ENCODE peak calls at places on chromosomes 16 and 17, in seven cellular contexts. One of them, this sample, is unnamed.

GRCh38 chr16:4414187-4414909 is 2.0 kb downstream of the CORO7 start:
- DNase-seq in stimulated activated CD8-positive, alpha-beta memory T cell treated with anti-CD3 and anti-CD28 coated beads, Interleukin-12 subunit alpha, Interleukin-12 subunit beta, amount 100 ng/mL, for 1 hour: peak
- DNase-seq in H1: no peak
- DNase-seq in fibroblast of pulmonary artery: no peak
- DNase-seq in memory B cell: peak
- DNase-seq in PC-9: no peak
- DNase-seq in hippocampal formation: no peak
- DNase-seq in this sample: no peak

GRCh38 chr16:86865866-86866675 is 287.7 kb downstream of the FOXL1 start:
- DNase-seq in fibroblast of pulmonary artery: peak
- DNase-seq in PC-9: no peak
- DNase-seq in memory B cell: no peak
- DNase-seq in hippocampal formation: no peak
- DNase-seq in H1: no peak
- DNase-seq in stimulated activated CD8-positive, alpha-beta memory T cell treated with anti-CD3 and anti-CD28 coated beads, Interleukin-12 subunit alpha, Interleukin-12 subunit beta, amount 100 ng/mL, for 1 hour: no peak
- DNase-seq in this sample: no peak

GRCh38 chr17:81401727-81402529 is 6.7 kb downstream of the BAHCC1 start:
- DNase-seq in memory B cell: no peak
- DNase-seq in stimulated activated CD8-positive, alpha-beta memory T cell treated with anti-CD3 and anti-CD28 coated beads, Interleukin-12 subunit alpha, Interleukin-12 subunit beta, amount 100 ng/mL, for 1 hour: no peak
- DNase-seq in PC-9: no peak
- DNase-seq in hippocampal formation: peak
- DNase-seq in fibroblast of pulmonary artery: peak
- DNase-seq in H1: no peak
- DNase-seq in this sample: peak

GRCh38 chr16:73323880-73324279 is 276.0 kb upstream of the ZFHX3 start:
- DNase-seq in memory B cell: no peak
- DNase-seq in fibroblast of pulmonary artery: no peak
- DNase-seq in hippocampal formation: no peak
- DNase-seq in stimulated activated CD8-positive, alpha-beta memory T cell treated with anti-CD3 and anti-CD28 coated beads, Interleukin-12 subunit alpha, Interleukin-12 subunit beta, amount 100 ng/mL, for 1 hour: no peak
- DNase-seq in PC-9: no peak
- DNase-seq in H1: no peak
- DNase-seq in this sample: no peak

GRCh38 chr17:9371019-9371418 is 204.6 kb downstream of the STX8 start:
- DNase-seq in hippocampal formation: no peak
- DNase-seq in fibroblast of pulmonary artery: peak
- DNase-seq in stimulated activated CD8-positive, alpha-beta memory T cell treated with anti-CD3 and anti-CD28 coated beads, Interleukin-12 subunit alpha, Interleukin-12 subunit beta, amount 100 ng/mL, for 1 hour: no peak
- DNase-seq in H1: no peak
- DNase-seq in PC-9: peak
- DNase-seq in memory B cell: no peak
- DNase-seq in this sample: no peak

GRCh38 chr17:78034429-78035091 is 76.1 kb downstream of the TNRC6C start:
- DNase-seq in PC-9: no peak
- DNase-seq in stimulated activated CD8-positive, alpha-beta memory T cell treated with anti-CD3 and anti-CD28 coated beads, Interleukin-12 subunit alpha, Interleukin-12 subunit beta, amount 100 ng/mL, for 1 hour: no peak
- DNase-seq in H1: no peak
- DNase-seq in fibroblast of pulmonary artery: peak
- DNase-seq in hippocampal formation: no peak
- DNase-seq in memory B cell: no peak
- DNase-seq in this sample: no peak

GRCh38 chr17:40355123-40355803 is 9.3 kb downstream of the GJD3 start:
- DNase-seq in H1: no peak
- DNase-seq in memory B cell: peak
- DNase-seq in fibroblast of pulmonary artery: peak
- DNase-seq in stimulated activated CD8-positive, alpha-beta memory T cell treated with anti-CD3 and anti-CD28 coated beads, Interleukin-12 subunit alpha, Interleukin-12 subunit beta, amount 100 ng/mL, for 1 hour: peak
- DNase-seq in hippocampal formation: peak
- DNase-seq in PC-9: peak
- DNase-seq in this sample: peak

GRCh38 chr16:70664325-70665112 is 18.2 kb downstream of the IL34 start:
- DNase-seq in H1: no peak
- DNase-seq in hippocampal formation: no peak
- DNase-seq in stimulated activated CD8-positive, alpha-beta memory T cell treated with anti-CD3 and anti-CD28 coated beads, Interleukin-12 subunit alpha, Interleukin-12 subunit beta, amount 100 ng/mL, for 1 hour: no peak
- DNase-seq in memory B cell: no peak
- DNase-seq in fibroblast of pulmonary artery: no peak
- DNase-seq in PC-9: no peak
- DNase-seq in this sample: no peak

GRCh38 chr16:16042076-16042475 is 92.7 kb downstream of the ABCC1 start:
- DNase-seq in stimulated activated CD8-positive, alpha-beta memory T cell treated with anti-CD3 and anti-CD28 coated beads, Interleukin-12 subunit alpha, Interleukin-12 subunit beta, amount 100 ng/mL, for 1 hour: no peak
- DNase-seq in memory B cell: no peak
- DNase-seq in hippocampal formation: no peak
- DNase-seq in fibroblast of pulmonary artery: peak
- DNase-seq in PC-9: peak
- DNase-seq in H1: no peak
- DNase-seq in this sample: peak

GRCh38 chr16:56606688-56607618 is 1.4 kb upstream of the MT2A start:
- DNase-seq in hippocampal formation: no peak
- DNase-seq in stimulated activated CD8-positive, alpha-beta memory T cell treated with anti-CD3 and anti-CD28 coated beads, Interleukin-12 subunit alpha, Interleukin-12 subunit beta, amount 100 ng/mL, for 1 hour: no peak
- DNase-seq in H1: no peak
- DNase-seq in memory B cell: no peak
- DNase-seq in fibroblast of pulmonary artery: peak
- DNase-seq in PC-9: peak
- DNase-seq in this sample: no peak

GRCh38 chr16:88282221-88283041 is 100.3 kb upstream of the ZNF469 start:
- DNase-seq in memory B cell: no peak
- DNase-seq in hippocampal formation: no peak
- DNase-seq in stimulated activated CD8-positive, alpha-beta memory T cell treated with anti-CD3 and anti-CD28 coated beads, Interleukin-12 subunit alpha, Interleukin-12 subunit beta, amount 100 ng/mL, for 1 hour: no peak
- DNase-seq in PC-9: peak
- DNase-seq in H1: no peak
- DNase-seq in fibroblast of pulmonary artery: peak
- DNase-seq in this sample: no peak

GRCh38 chr16:88347656-88348376 is 34.9 kb upstream of the ZNF469 start:
- DNase-seq in H1: no peak
- DNase-seq in memory B cell: peak
- DNase-seq in stimulated activated CD8-positive, alpha-beta memory T cell treated with anti-CD3 and anti-CD28 coated beads, Interleukin-12 subunit alpha, Interleukin-12 subunit beta, amount 100 ng/mL, for 1 hour: no peak
- DNase-seq in hippocampal formation: no peak
- DNase-seq in fibroblast of pulmonary artery: no peak
- DNase-seq in PC-9: no peak
- DNase-seq in this sample: peak

GRCh38 chr17:82449136-82449882 is 1.2 kb downstream of the CYBC1 start:
- DNase-seq in H1: no peak
- DNase-seq in PC-9: no peak
- DNase-seq in hippocampal formation: no peak
- DNase-seq in fibroblast of pulmonary artery: no peak
- DNase-seq in stimulated activated CD8-positive, alpha-beta memory T cell treated with anti-CD3 and anti-CD28 coated beads, Interleukin-12 subunit alpha, Interleukin-12 subunit beta, amount 100 ng/mL, for 1 hour: peak
- DNase-seq in memory B cell: peak
- DNase-seq in this sample: no peak

GRCh38 chr17:32323784-32324590 is 18.0 kb downstream of the C17orf75 start:
- DNase-seq in memory B cell: no peak
- DNase-seq in PC-9: no peak
- DNase-seq in fibroblast of pulmonary artery: no peak
- DNase-seq in H1: no peak
- DNase-seq in stimulated activated CD8-positive, alpha-beta memory T cell treated with anti-CD3 and anti-CD28 coated beads, Interleukin-12 subunit alpha, Interleukin-12 subunit beta, amount 100 ng/mL, for 1 hour: no peak
- DNase-seq in hippocampal formation: no peak
- DNase-seq in this sample: peak

GRCh38 chr17:47205419-47205963 is 3.7 kb upstream of the MYL4 start:
- DNase-seq in stimulated activated CD8-positive, alpha-beta memory T cell treated with anti-CD3 and anti-CD28 coated beads, Interleukin-12 subunit alpha, Interleukin-12 subunit beta, amount 100 ng/mL, for 1 hour: peak
- DNase-seq in hippocampal formation: no peak
- DNase-seq in memory B cell: peak
- DNase-seq in PC-9: peak
- DNase-seq in H1: no peak
- DNase-seq in fibroblast of pulmonary artery: peak
- DNase-seq in this sample: no peak

GRCh38 chr17:64420143-64420670 is 28.7 kb upstream of the MILR1 start:
- DNase-seq in hippocampal formation: peak
- DNase-seq in H1: no peak
- DNase-seq in PC-9: peak
- DNase-seq in memory B cell: peak
- DNase-seq in fibroblast of pulmonary artery: peak
- DNase-seq in stimulated activated CD8-positive, alpha-beta memory T cell treated with anti-CD3 and anti-CD28 coated beads, Interleukin-12 subunit alpha, Interleukin-12 subunit beta, amount 100 ng/mL, for 1 hour: no peak
- DNase-seq in this sample: no peak

GRCh38 chr16:68790130-68790761 is 53.1 kb upstream of the TANGO6 start:
- DNase-seq in H1: no peak
- DNase-seq in PC-9: peak
- DNase-seq in hippocampal formation: no peak
- DNase-seq in stimulated activated CD8-positive, alpha-beta memory T cell treated with anti-CD3 and anti-CD28 coated beads, Interleukin-12 subunit alpha, Interleukin-12 subunit beta, amount 100 ng/mL, for 1 hour: no peak
- DNase-seq in fibroblast of pulmonary artery: peak
- DNase-seq in memory B cell: no peak
- DNase-seq in this sample: no peak

GRCh38 chr16:1538804-1539520 is 5.5 kb downstream of the TMEM204 start:
- DNase-seq in H1: no peak
- DNase-seq in fibroblast of pulmonary artery: no peak
- DNase-seq in memory B cell: peak
- DNase-seq in stimulated activated CD8-positive, alpha-beta memory T cell treated with anti-CD3 and anti-CD28 coated beads, Interleukin-12 subunit alpha, Interleukin-12 subunit beta, amount 100 ng/mL, for 1 hour: no peak
- DNase-seq in PC-9: no peak
- DNase-seq in hippocampal formation: no peak
- DNase-seq in this sample: no peak

GRCh38 chr16:13178318-13178717 is 276.9 kb downstream of the SHISA9 start:
- DNase-seq in hippocampal formation: peak
- DNase-seq in stimulated activated CD8-positive, alpha-beta memory T cell treated with anti-CD3 and anti-CD28 coated beads, Interleukin-12 subunit alpha, Interleukin-12 subunit beta, amount 100 ng/mL, for 1 hour: no peak
- DNase-seq in H1: no peak
- DNase-seq in PC-9: no peak
- DNase-seq in fibroblast of pulmonary artery: no peak
- DNase-seq in memory B cell: no peak
- DNase-seq in this sample: peak

This sample was measured in dorsolateral prefrontal cortex.